ENCODE peak calls at places on chromosomes 1 and 21, in seven cellular contexts. W, O, J, Q, K, G and C are unnamed samples.

GRCh38 chr1:235067396-235068154 is 61.1 kb downstream of the TOMM20 start:
- DNase-seq in W (peak; percentile 88), Q (no peak), K (peak; percentile 85), O (peak; percentile 19), G (peak; percentile 100), J (peak; percentile 70), C (no peak)

GRCh38 chr21:33478858-33479678 is 706 bp downstream of the TMEM50B start:
- DNase-seq in K (peak; percentile 73), O (no peak), Q (no peak), W (no peak), J (no peak), G (peak; percentile 8), C (peak; percentile 46)

GRCh38 chr1:37653906-37654305 is 19.2 kb upstream of the RSPO1 start:
- DNase-seq in W (no peak), Q (no peak), O (no peak), J (no peak), K (no peak), G (no peak), C (no peak)

GRCh38 chr1:226181996-226182714 is 4.4 kb downstream of the ACBD3 start:
- DNase-seq in K (no peak), W (no peak), Q (no peak), O (no peak), J (peak; percentile 53), G (peak; percentile 49), C (peak; percentile 25)

GRCh38 chr1:248924696-248925532 is 18.9 kb downstream of the PGBD2 start:
- DNase-seq in O (no peak), Q (peak; percentile 72), J (no peak), K (no peak), G (peak; percentile 55), W (no peak), C (peak; percentile 53)

GRCh38 chr1:202890392-202890791 is 1.4 kb upstream of the RABIF start:
- DNase-seq in W (no peak), K (no peak), Q (no peak), G (no peak), J (no peak), O (no peak), C (no peak)

GRCh38 chr1:174247472-174247871 is 88.2 kb downstream of the RABGAP1L start:
- DNase-seq in Q (no peak), O (no peak), J (no peak), G (no peak), W (no peak), K (no peak), C (no peak)

GRCh38 chr1:21046132-21046531 is 130.6 kb downstream of the EIF4G3 start:
- DNase-seq in G (no peak), K (no peak), O (no peak), J (no peak), Q (no peak), W (no peak), C (no peak)

GRCh38 chr21:34826818-34827217 is 158.0 kb downstream of the CLIC6 start:
- DNase-seq in W (no peak), O (no peak), Q (no peak), J (no peak), G (no peak), K (no peak), C (no peak)

GRCh38 chr1:72283204-72284083 is 1.1 kb upstream of the NEGR1 start:
- DNase-seq in K (peak; percentile 85), G (peak; percentile 69), J (peak; percentile 79), Q (peak; percentile 81), O (no peak), W (peak; percentile 32), C (peak; percentile 8)

GRCh38 chr1:98046031-98046641 is 125.3 kb upstream of the DPYD start:
- DNase-seq in G (peak; percentile 48), O (no peak), W (no peak), Q (peak; percentile 46), K (no peak), J (no peak), C (no peak)

GRCh38 chr1:24541711-24542346 is 14.1 kb upstream of the NCMAP start:
- DNase-seq in G (no peak), Q (peak; percentile 46), O (no peak), K (no peak), W (no peak), J (no peak), C (no peak)

GRCh38 chr1:218165687-218166088 is 119.4 kb upstream of the RRP15 start:
- DNase-seq in Q (no peak), K (no peak), G (no peak), O (no peak), J (no peak), W (no peak), C (no peak)

GRCh38 chr1:181191494-181192040 is 103.1 kb downstream of the IER5 start:
- DNase-seq in J (no peak), G (no peak), W (no peak), Q (no peak), K (no peak), O (no peak), C (no peak)

GRCh38 chr1:111948209-111949131 is 41.0 kb downstream of the KCND3 start:
- DNase-seq in K (peak; percentile 72), W (no peak), O (no peak), Q (no peak), J (peak; percentile 67), G (peak; percentile 9), C (no peak)

GRCh38 chr1:156836041-156836654 is 19.5 kb upstream of the SH2D2A start:
- DNase-seq in G (no peak), K (no peak), Q (no peak), J (no peak), O (no peak), W (no peak), C (peak; percentile 70)

GRCh38 chr21:17512245-17513213 is at the start of gene CXADR:
- DNase-seq in O (no peak), W (no peak), Q (peak; percentile 92), K (peak; percentile 86), J (peak; percentile 74), G (peak; percentile 7), C (peak; percentile 73)

GRCh38 chr1:203127672-203128611 is at the start of gene ADORA1:
- DNase-seq in Q (peak; percentile 90), G (peak; percentile 54), J (peak; percentile 74), W (no peak), O (no peak), K (peak; percentile 79), C (no peak)

GRCh38 chr1:41221995-41222991 is 19.8 kb downstream of the SCMH1 start:
- DNase-seq in J (no peak), G (peak; percentile 10), Q (no peak), O (no peak), K (no peak), W (no peak), C (peak; percentile 23)

DNA sequence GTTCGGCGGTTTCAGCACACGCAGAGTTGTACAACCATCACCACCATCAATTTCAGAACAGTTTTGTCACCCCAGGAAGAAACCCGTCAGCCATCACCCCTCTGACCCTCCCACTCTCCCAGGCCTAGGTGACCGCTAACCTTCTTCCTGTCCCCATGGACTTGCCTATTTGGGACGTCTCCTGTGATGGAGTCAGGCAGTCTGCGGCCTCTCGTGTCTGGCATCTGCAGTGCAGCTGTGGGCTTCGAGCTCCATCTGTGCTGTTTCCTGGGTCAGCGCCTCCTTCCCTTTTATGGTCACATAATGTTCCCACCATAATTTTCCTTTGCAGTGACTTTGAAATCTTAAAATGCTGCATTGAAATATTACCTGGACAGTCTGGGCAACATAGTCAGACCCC is 24.4 kb downstream of the SLC45A1 start:
- DNase-seq in Q (no peak), G (peak; percentile 36), O (no peak), J (no peak), K (peak; percentile 58), W (peak; percentile 18), C (no peak)
- TF ChIP-seq CTCF in Q (no peak), G (no peak), O (no peak), J (no peak), K (peak; percentile 29), W (peak; percentile 12), C (no peak)

GRCh38 chr1:209769956-209770355 is 14.1 kb downstream of the TRAF3IP3 start:
- DNase-seq in J (no peak), O (no peak), K (no peak), Q (no peak), W (no peak), G (peak; percentile 12), C (no peak)

GRCh38 chr1:209772116-209772515 is 12.2 kb downstream of the C1orf74 start:
- DNase-seq in W (no peak), K (no peak), J (no peak), Q (peak; percentile 48), O (no peak), G (no peak), C (no peak)

GRCh38 chr1:209769171-209769904 is 13.5 kb downstream of the TRAF3IP3 start:
- DNase-seq in J (peak; percentile 74), W (peak; percentile 66), G (peak; percentile 90), Q (no peak), O (peak; percentile 24), K (peak; percentile 84), C (peak; percentile 48)

GRCh38 chr1:209768354-209768774 is 12.5 kb downstream of the TRAF3IP3 start:
- DNase-seq in W (no peak), G (no peak), Q (no peak), J (no peak), K (no peak), O (no peak), C (peak; percentile 73)

GRCh38 chr1:209770636-209771415 is 13.5 kb downstream of the C1orf74 start:
- DNase-seq in Q (no peak), K (no peak), G (no peak), W (no peak), O (no peak), J (no peak), C (no peak)
- H3K4me3 ChIP-seq in Q (no peak overlapping the region), K (no peak overlapping the region), G (no peak overlapping the region), W (no peak overlapping the region), O (no peak overlapping the region), J (no peak overlapping the region), C (peak overlapping the region; percentile 66)

GRCh38 chr1:172640146-172640545 is 18.8 kb upstream of the FASLG start:
- DNase-seq in K (no peak), G (peak; percentile 66), O (no peak), J (no peak), W (no peak), Q (no peak), C (no peak)
- H3K27me3 ChIP-seq in K (no peaks in the 10 kb centered on the region), G (no peaks in the 10 kb centered on the region), O (no peaks in the 10 kb centered on the region), J (no peaks in the 10 kb centered on the region), W (no peaks in the 10 kb centered on the region), Q (peaks cover 85% of the 10 kb centered on the region), C (no peaks in the 10 kb centered on the region)

DNA sequence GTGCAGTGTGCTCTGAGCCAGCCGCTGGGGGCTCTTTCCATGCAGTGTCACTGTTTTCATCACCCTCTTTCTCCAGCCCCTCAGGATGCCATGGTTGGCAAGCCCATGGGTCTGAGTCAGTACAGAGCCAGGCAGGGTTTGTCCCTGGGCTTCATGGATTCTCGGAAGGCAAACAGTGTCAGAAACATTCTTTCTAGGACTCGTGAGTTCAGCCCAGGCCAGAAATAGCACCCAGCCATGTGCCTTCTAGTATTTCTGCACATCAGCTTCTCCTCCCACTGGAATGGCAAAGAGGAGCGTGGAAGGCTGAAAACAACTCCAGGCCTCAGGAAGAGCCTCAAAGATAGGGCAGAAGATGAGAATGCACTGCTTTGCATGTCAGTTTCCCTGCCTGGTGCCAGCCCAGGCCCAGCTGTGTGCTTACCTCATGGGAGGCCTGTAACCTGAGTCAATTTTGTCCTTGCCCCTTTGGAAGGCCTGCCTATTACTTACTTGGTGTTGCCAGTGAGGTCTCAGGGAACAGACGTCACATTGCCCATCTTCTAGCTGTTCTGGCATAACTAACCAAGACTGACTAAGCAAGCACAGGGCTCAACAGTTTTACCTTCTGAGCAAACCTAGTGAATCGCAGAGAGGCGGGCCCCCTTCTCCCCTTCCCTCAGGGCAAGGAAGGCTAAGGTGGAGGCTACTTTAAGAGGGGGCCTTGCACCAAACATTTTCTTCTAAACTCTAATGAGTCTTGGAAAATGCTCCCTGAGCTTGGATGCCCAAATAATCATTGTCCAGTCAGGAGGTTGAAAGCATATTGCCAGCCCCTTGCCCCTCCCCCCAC is 42.5 kb downstream of the GLUL start:
- DNase-seq in K (no peak), W (no peak), G (no peak), Q (no peak), O (no peak), J (peak; percentile 40), C (no peak)
- TF ChIP-seq CTCF in K (no peak), W (no peak), G (no peak), Q (no peak), O (no peak), J (no peak), C (no peak)

GRCh38 chr1:237041795-237042466 is at the start of gene RYR2:
- DNase-seq in G (no peak), J (peak; percentile 49), O (no peak), K (peak; percentile 70), Q (peak; percentile 81), W (no peak), C (peak; percentile 18)
- H3K4me3 ChIP-seq in G (no peak within 1 kb of the TSS), J (peak within 1 kb of the TSS; percentile 77), O (peak within 1 kb of the TSS; percentile 33), K (peak within 1 kb of the TSS; percentile 79), Q (peak within 1 kb of the TSS; percentile 73), W (no peak within 1 kb of the TSS), C (no peak within 1 kb of the TSS)